ENCODE peak calls at places on chromosomes 5 and 9, in six cellular contexts. V is activated CD4-positive, alpha-beta T cell treated with anti-CD3 and anti-CD28 coated beads, Interleukin-2, amount 50 U/mL, for 1 hour; I is EL; N is endothelial cell; P is COR-L47; M is PC-9. Y is an unnamed sample.

GRCh38 chr5:149551227-149552037 is at the start of gene CSNK1A1:
- DNase-seq in V (peak), I (peak), N (peak), P (peak), M (peak), Y (peak)

GRCh38 chr5:102796481-102796880 is 41.4 kb downstream of the PAM start:
- DNase-seq in V (no peak), I (no peak), N (no peak), P (no peak), M (no peak), Y (no peak)

GRCh38 chr5:88679638-88680037 is 203.3 kb downstream of the MEF2C start:
- DNase-seq in V (no peak), I (no peak), N (no peak), P (no peak), M (no peak), Y (no peak)

GRCh38 chr5:164672931-164673694 is 1167.7 kb downstream of the MAT2B start:
- DNase-seq in V (no peak), I (no peak), N (no peak), P (no peak), M (no peak), Y (no peak)

GRCh38 chr9:74783408-74783807 is 104.3 kb downstream of the TRPM6 start:
- DNase-seq in V (no peak), I (peak), N (no peak), P (no peak), M (peak), Y (no peak)

GRCh38 chr5:104347119-104347708 is 784.6 kb upstream of the NUDT12 start:
- DNase-seq in V (no peak), I (no peak), N (no peak), P (peak), M (no peak), Y (peak)

GRCh38 chr5:138950411-138951011 is 75.4 kb upstream of the LRRTM2 start:
- DNase-seq in V (no peak), I (no peak), N (no peak), P (no peak), M (no peak), Y (no peak)

GRCh38 chr5:147601652-147602051 is 91.8 kb upstream of the DPYSL3 start:
- DNase-seq in V (no peak), I (no peak), N (no peak), P (no peak), M (no peak), Y (no peak)

GRCh38 chr5:40410231-40410861 is 269.4 kb upstream of the PTGER4 start:
- DNase-seq in V (peak), I (peak), N (no peak), P (no peak), M (peak), Y (no peak)

GRCh38 chr5:138748630-138749081 is 4.6 kb upstream of the CTNNA1 start:
- DNase-seq in V (no peak), I (peak), N (no peak), P (no peak), M (no peak), Y (no peak)

GRCh38 chr9:95440447-95440846 is 76.3 kb downstream of the PTCH1 start:
- DNase-seq in V (no peak), I (no peak), N (no peak), P (no peak), M (no peak), Y (no peak)

GRCh38 chr5:159921721-159922120 is 5.4 kb downstream of the ADRA1B start:
- DNase-seq in V (no peak), I (no peak), N (no peak), P (no peak), M (no peak), Y (no peak)

GRCh38 chr5:170393235-170393634 is 4.1 kb upstream of the KCNMB1 start:
- DNase-seq in V (peak), I (peak), N (no peak), P (no peak), M (no peak), Y (no peak)

GRCh38 chr9:133730994-133731715 is 7.0 kb downstream of the SARDH start:
- DNase-seq in V (no peak), I (no peak), N (no peak), P (no peak), M (no peak), Y (no peak)

GRCh38 chr9:132457508-132457907 is 47.5 kb downstream of the CFAP77 start:
- DNase-seq in V (no peak), I (no peak), N (no peak), P (no peak), M (no peak), Y (no peak)

GRCh38 chr9:127980056-127980705 is 608 bp downstream of the EEIG1 start:
- DNase-seq in V (peak), I (peak), N (peak), P (no peak), M (peak), Y (no peak)

Y was measured in HCT116.